ENCODE peak calls at places on chromosomes 6 and 20, in nine cellular contexts. One of them, this sample, is unnamed.

GRCh38 chr6:116034327-116034726 is 26.4 kb downstream of the FRK start:
- DNase-seq in CD8-positive, alpha-beta T cell: no peak
- DNase-seq in GM23338: no peak
- DNase-seq in mammary epithelial cell: peak; percentile 67
- DNase-seq in PC-3: peak; percentile 30
- DNase-seq in cardiac muscle cell: peak; percentile 80
- DNase-seq in NB4: no peak
- DNase-seq in MM.1S: no peak
- DNase-seq in B cell: no peak
- DNase-seq in this sample: no peak

GRCh38 chr6:31779908-31780307 is 2.8 kb upstream of the VWA7 start:
- DNase-seq in PC-3: no peak
- DNase-seq in CD8-positive, alpha-beta T cell: no peak
- DNase-seq in GM23338: no peak
- DNase-seq in NB4: no peak
- DNase-seq in cardiac muscle cell: no peak
- DNase-seq in mammary epithelial cell: no peak
- DNase-seq in MM.1S: no peak
- DNase-seq in B cell: no peak
- DNase-seq in this sample: no peak

GRCh38 chr20:62389601-62390087 is 2.7 kb downstream of the RPS21 start:
- DNase-seq in MM.1S: no peak
- DNase-seq in NB4: no peak
- DNase-seq in cardiac muscle cell: no peak
- DNase-seq in GM23338: no peak
- DNase-seq in mammary epithelial cell: no peak
- DNase-seq in B cell: no peak
- DNase-seq in CD8-positive, alpha-beta T cell: no peak
- DNase-seq in PC-3: no peak
- DNase-seq in this sample: no peak

GRCh38 chr6:14635195-14635594 is 517.6 kb downstream of the CD83 start:
- DNase-seq in GM23338: no peak
- DNase-seq in NB4: no peak
- DNase-seq in MM.1S: peak; percentile 61
- DNase-seq in PC-3: no peak
- DNase-seq in mammary epithelial cell: peak; percentile 8
- DNase-seq in cardiac muscle cell: no peak
- DNase-seq in B cell: no peak
- DNase-seq in CD8-positive, alpha-beta T cell: no peak
- DNase-seq in this sample: no peak

GRCh38 chr6:110897433-110897832 is 22.8 kb downstream of the AMD1 start:
- DNase-seq in NB4: peak; percentile 37
- DNase-seq in B cell: no peak
- DNase-seq in CD8-positive, alpha-beta T cell: no peak
- DNase-seq in mammary epithelial cell: no peak
- DNase-seq in cardiac muscle cell: no peak
- DNase-seq in MM.1S: no peak
- DNase-seq in GM23338: no peak
- DNase-seq in PC-3: no peak
- DNase-seq in this sample: no peak

GRCh38 chr20:53028337-53029007 is 56.3 kb downstream of the TSHZ2 start:
- DNase-seq in GM23338: no peak
- DNase-seq in mammary epithelial cell: peak; percentile 39
- DNase-seq in B cell: no peak
- DNase-seq in MM.1S: no peak
- DNase-seq in cardiac muscle cell: no peak
- DNase-seq in CD8-positive, alpha-beta T cell: no peak
- DNase-seq in NB4: no peak
- DNase-seq in PC-3: no peak
- DNase-seq in this sample: no peak

GRCh38 chr20:47276856-47277541 is 79.5 kb downstream of the ZMYND8 start:
- DNase-seq in MM.1S: no peak
- DNase-seq in PC-3: no peak
- DNase-seq in B cell: no peak
- DNase-seq in cardiac muscle cell: peak; percentile 86
- DNase-seq in mammary epithelial cell: no peak
- DNase-seq in NB4: no peak
- DNase-seq in GM23338: no peak
- DNase-seq in CD8-positive, alpha-beta T cell: no peak
- DNase-seq in this sample: no peak

GRCh38 chr6:112176175-112176574 is 78.2 kb downstream of the LAMA4 start:
- DNase-seq in B cell: no peak
- DNase-seq in cardiac muscle cell: no peak
- DNase-seq in MM.1S: no peak
- DNase-seq in NB4: no peak
- DNase-seq in PC-3: peak; percentile 45
- DNase-seq in mammary epithelial cell: no peak
- DNase-seq in CD8-positive, alpha-beta T cell: no peak
- DNase-seq in GM23338: no peak
- DNase-seq in this sample: no peak

GRCh38 chr6:15734118-15734897 is 71.5 kb upstream of the DTNBP1 start:
- DNase-seq in NB4: no peak
- DNase-seq in B cell: no peak
- DNase-seq in PC-3: no peak
- DNase-seq in MM.1S: no peak
- DNase-seq in cardiac muscle cell: no peak
- DNase-seq in CD8-positive, alpha-beta T cell: no peak
- DNase-seq in GM23338: no peak
- DNase-seq in mammary epithelial cell: no peak
- DNase-seq in this sample: no peak
- TF ChIP-seq CTCF in NB4: no peak
- TF ChIP-seq CTCF in B cell: no peak
- TF ChIP-seq CTCF in PC-3: no peak
- TF ChIP-seq CTCF in MM.1S: no peak
- TF ChIP-seq CTCF in cardiac muscle cell: no peak
- TF ChIP-seq CTCF in CD8-positive, alpha-beta T cell: no peak
- TF ChIP-seq CTCF in GM23338: no peak
- TF ChIP-seq CTCF in mammary epithelial cell: no peak
- TF ChIP-seq CTCF in this sample: no peak

DNA sequence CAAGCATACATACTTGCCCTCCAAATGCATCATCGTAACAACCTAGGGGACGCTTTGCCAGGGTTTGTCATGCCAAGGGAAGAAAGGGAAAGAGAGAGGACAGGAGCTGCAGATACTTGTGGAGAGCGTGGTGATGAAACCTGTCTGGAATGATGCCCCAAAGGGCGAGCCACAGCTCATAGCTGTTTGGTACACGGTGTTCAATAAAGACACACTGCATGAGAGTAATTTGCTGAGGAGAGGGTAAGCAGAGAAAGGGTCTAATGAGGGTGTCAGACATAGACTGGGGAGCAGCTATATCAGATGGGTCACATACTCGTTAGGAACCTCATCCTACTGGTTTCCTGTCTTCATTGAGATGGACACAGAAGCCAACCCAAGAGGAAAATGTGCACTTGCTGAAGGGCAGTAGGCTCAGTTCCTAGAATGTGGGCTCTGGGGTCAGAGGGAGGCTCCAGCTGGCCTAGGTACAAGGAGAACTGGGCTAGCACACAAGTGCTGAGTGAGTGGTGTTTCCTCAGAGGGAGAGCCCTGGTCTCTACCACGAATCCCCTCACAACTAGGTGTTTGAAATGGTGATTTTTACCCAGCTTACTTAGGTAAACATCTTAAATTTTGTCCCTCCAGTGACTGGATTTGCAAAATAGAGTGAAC is 5.2 kb upstream of the FOXO3 start:
- DNase-seq in CD8-positive, alpha-beta T cell: no peak
- DNase-seq in NB4: no peak
- DNase-seq in B cell: no peak
- DNase-seq in cardiac muscle cell: no peak
- DNase-seq in PC-3: no peak
- DNase-seq in GM23338: no peak
- DNase-seq in MM.1S: no peak
- DNase-seq in mammary epithelial cell: peak; percentile 69
- DNase-seq in this sample: no peak
- TF ChIP-seq CTCF in CD8-positive, alpha-beta T cell: no peak
- TF ChIP-seq CTCF in NB4: no peak
- TF ChIP-seq CTCF in B cell: no peak
- TF ChIP-seq CTCF in cardiac muscle cell: no peak
- TF ChIP-seq CTCF in PC-3: no peak
- TF ChIP-seq CTCF in GM23338: no peak
- TF ChIP-seq CTCF in MM.1S: no peak
- TF ChIP-seq CTCF in mammary epithelial cell: no peak
- TF ChIP-seq CTCF in this sample: no peak

GRCh38 chr6:125748534-125749111 is 809 bp upstream of the HEY2 start:
- DNase-seq in GM23338: no peak
- DNase-seq in cardiac muscle cell: peak; percentile 25
- DNase-seq in MM.1S: no peak
- DNase-seq in PC-3: peak; percentile 11
- DNase-seq in mammary epithelial cell: peak; percentile 29
- DNase-seq in B cell: no peak
- DNase-seq in NB4: peak; percentile 43
- DNase-seq in CD8-positive, alpha-beta T cell: no peak
- DNase-seq in this sample: no peak

GRCh38 chr6:125747589-125748533 is 1.6 kb upstream of the HEY2 start:
- DNase-seq in CD8-positive, alpha-beta T cell: no peak
- DNase-seq in PC-3: no peak
- DNase-seq in cardiac muscle cell: peak; percentile 12
- DNase-seq in B cell: no peak
- DNase-seq in MM.1S: peak; percentile 87
- DNase-seq in NB4: peak; percentile 36
- DNase-seq in mammary epithelial cell: peak; percentile 48
- DNase-seq in GM23338: peak; percentile 78
- DNase-seq in this sample: no peak

GRCh38 chr6:125750692-125751333 is 1.4 kb downstream of the HEY2 start:
- DNase-seq in MM.1S: peak; percentile 14
- DNase-seq in B cell: no peak
- DNase-seq in cardiac muscle cell: no peak
- DNase-seq in GM23338: no peak
- DNase-seq in mammary epithelial cell: no peak
- DNase-seq in PC-3: no peak
- DNase-seq in NB4: no peak
- DNase-seq in CD8-positive, alpha-beta T cell: no peak
- DNase-seq in this sample: no peak

GRCh38 chr6:125749864-125750691 is 646 bp downstream of the HEY2 start:
- DNase-seq in B cell: no peak
- DNase-seq in NB4: peak; percentile 21
- DNase-seq in MM.1S: peak; percentile 42
- DNase-seq in PC-3: no peak
- DNase-seq in cardiac muscle cell: no peak
- DNase-seq in GM23338: peak; percentile 48
- DNase-seq in mammary epithelial cell: no peak
- DNase-seq in CD8-positive, alpha-beta T cell: no peak
- DNase-seq in this sample: no peak

DNA sequence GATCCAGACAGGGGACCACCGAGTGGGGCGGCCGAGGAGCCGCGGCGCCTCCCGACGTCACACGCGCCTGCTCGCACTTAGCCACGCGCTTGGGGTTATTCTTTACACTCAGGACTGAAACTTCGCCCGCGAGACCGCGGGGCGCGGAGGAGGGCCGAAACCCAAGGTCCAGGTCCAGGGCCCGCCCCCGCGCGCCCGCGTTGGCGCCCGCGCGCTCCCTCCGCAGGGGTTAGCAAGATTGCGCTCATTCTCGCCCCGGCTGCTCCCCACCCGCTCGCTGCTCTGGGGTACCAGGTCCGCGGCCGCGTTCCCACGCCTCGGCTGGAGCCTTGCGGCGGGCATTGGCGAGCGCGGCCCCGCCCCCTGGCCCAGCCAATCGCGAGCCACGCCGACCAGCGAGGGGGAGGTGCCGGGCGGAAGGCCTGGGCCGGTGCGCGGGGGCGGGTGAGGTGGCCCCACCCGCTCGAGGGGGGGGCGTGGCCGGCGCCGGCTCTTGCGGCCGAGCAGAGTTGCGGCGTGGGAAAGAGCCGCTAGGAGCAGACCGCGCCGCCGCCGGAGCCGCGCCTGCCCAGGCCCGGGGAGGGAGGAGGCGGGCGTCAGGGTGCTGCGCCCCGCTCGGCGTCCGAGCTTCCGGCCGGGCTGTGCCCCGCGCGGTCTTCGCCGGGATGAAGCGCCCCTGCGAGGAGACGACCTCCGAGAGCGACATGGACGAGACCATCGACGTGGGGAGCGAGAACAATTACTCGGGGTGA is at the start of gene HEY2:
- DNase-seq in cardiac muscle cell: peak; percentile 96
- DNase-seq in CD8-positive, alpha-beta T cell: peak; percentile 54
- DNase-seq in GM23338: peak; percentile 95
- DNase-seq in MM.1S: peak; percentile 95
- DNase-seq in NB4: peak; percentile 92
- DNase-seq in PC-3: peak; percentile 69
- DNase-seq in mammary epithelial cell: peak; percentile 86
- DNase-seq in B cell: peak; percentile 85
- DNase-seq in this sample: peak; percentile 73
- TF ChIP-seq CTCF in cardiac muscle cell: no peak
- TF ChIP-seq CTCF in CD8-positive, alpha-beta T cell: no peak
- TF ChIP-seq CTCF in GM23338: no peak
- TF ChIP-seq CTCF in MM.1S: no peak
- TF ChIP-seq CTCF in NB4: no peak
- TF ChIP-seq CTCF in PC-3: no peak
- TF ChIP-seq CTCF in mammary epithelial cell: no peak
- TF ChIP-seq CTCF in B cell: no peak
- TF ChIP-seq CTCF in this sample: no peak

GRCh38 chr20:43565758-43566104 is 6.9 kb downstream of the SGK2 start:
- DNase-seq in NB4: no peak
- DNase-seq in GM23338: no peak
- DNase-seq in MM.1S: no peak
- DNase-seq in PC-3: no peak
- DNase-seq in mammary epithelial cell: no peak
- DNase-seq in B cell: no peak
- DNase-seq in cardiac muscle cell: no peak
- DNase-seq in CD8-positive, alpha-beta T cell: no peak
- DNase-seq in this sample: no peak

GRCh38 chr20:43564993-43565757 is 6.3 kb downstream of the SGK2 start:
- DNase-seq in CD8-positive, alpha-beta T cell: no peak
- DNase-seq in MM.1S: no peak
- DNase-seq in cardiac muscle cell: no peak
- DNase-seq in mammary epithelial cell: no peak
- DNase-seq in PC-3: no peak
- DNase-seq in GM23338: peak; percentile 26
- DNase-seq in NB4: no peak
- DNase-seq in B cell: no peak
- DNase-seq in this sample: no peak

GRCh38 chr20:43564455-43564854 is 5.6 kb downstream of the SGK2 start:
- DNase-seq in GM23338: no peak
- DNase-seq in NB4: no peak
- DNase-seq in cardiac muscle cell: no peak
- DNase-seq in CD8-positive, alpha-beta T cell: no peak
- DNase-seq in B cell: no peak
- DNase-seq in MM.1S: no peak
- DNase-seq in mammary epithelial cell: no peak
- DNase-seq in PC-3: no peak
- DNase-seq in this sample: no peak

GRCh38 chr20:43563991-43564390 is 5.2 kb downstream of the SGK2 start:
- DNase-seq in GM23338: no peak
- DNase-seq in mammary epithelial cell: no peak
- DNase-seq in MM.1S: no peak
- DNase-seq in CD8-positive, alpha-beta T cell: no peak
- DNase-seq in NB4: no peak
- DNase-seq in cardiac muscle cell: no peak
- DNase-seq in B cell: no peak
- DNase-seq in PC-3: no peak
- DNase-seq in this sample: no peak

DNA sequence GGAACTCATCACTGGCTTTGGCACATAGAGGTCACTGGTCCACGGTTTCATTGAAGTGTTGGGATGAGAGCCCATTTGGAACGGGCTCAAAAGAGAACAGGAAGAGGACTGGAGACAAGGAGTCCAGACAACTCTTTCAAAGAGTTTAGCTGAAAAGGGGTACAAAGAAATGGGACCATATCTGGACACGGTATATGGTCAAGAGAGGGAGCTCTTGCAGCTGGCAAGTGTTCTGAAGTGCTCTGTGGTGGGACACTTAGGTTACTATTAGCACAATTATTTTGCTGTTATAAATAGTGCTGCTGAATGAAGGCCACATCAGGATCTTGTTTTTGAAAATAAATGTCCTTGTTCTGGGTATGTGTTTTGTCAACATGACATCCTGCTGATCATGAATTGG is 4.6 kb downstream of the SGK2 start:
- DNase-seq in cardiac muscle cell: peak; percentile 48
- DNase-seq in B cell: no peak
- DNase-seq in CD8-positive, alpha-beta T cell: no peak
- DNase-seq in PC-3: no peak
- DNase-seq in GM23338: no peak
- DNase-seq in MM.1S: no peak
- DNase-seq in mammary epithelial cell: no peak
- DNase-seq in NB4: peak; percentile 67
- DNase-seq in this sample: no peak
- TF ChIP-seq CTCF in cardiac muscle cell: peak; percentile 36
- TF ChIP-seq CTCF in B cell: no peak
- TF ChIP-seq CTCF in CD8-positive, alpha-beta T cell: no peak
- TF ChIP-seq CTCF in PC-3: peak; percentile 29
- TF ChIP-seq CTCF in GM23338: no peak
- TF ChIP-seq CTCF in MM.1S: no peak
- TF ChIP-seq CTCF in mammary epithelial cell: no peak
- TF ChIP-seq CTCF in NB4: peak; percentile 46
- TF ChIP-seq CTCF in this sample: no peak

This sample was measured in CD14-positive monocyte.